ENCODE peak calls at places on chromosome 10, in nine cellular contexts. P is GM23338, I is fibroblast of pulmonary artery, E is stomach, T is lung, R is GM12865, K is cardiac muscle cell, S is heart left ventricle, Q is PC-3. Y is an unnamed sample.

GRCh38 chr10:52696232-52696631 is 76.4 kb downstream of the MBL2 start:
- DNase-seq in I (no peak), R (no peak), P (no peak), Q (no peak), T (no peak), E (no peak), K (no peak), S (no peak), Y (no peak)

GRCh38 chr10:87550741-87551140 is 46.0 kb downstream of the MINPP1 start:
- DNase-seq in I (peak), Q (no peak), E (no peak), R (no peak), P (peak), S (no peak), T (no peak), K (peak), Y (no peak)

GRCh38 chr10:118948784-118949183 is 80.7 kb upstream of the NANOS1 start:
- DNase-seq in E (no peak), P (no peak), Q (no peak), K (no peak), S (no peak), I (no peak), R (no peak), T (peak), Y (no peak)

GRCh38 chr10:126066491-126066890 is 170.1 kb downstream of the FANK1 start:
- DNase-seq in Q (peak), E (no peak), T (no peak), K (no peak), I (no peak), R (no peak), S (no peak), P (no peak), Y (no peak)

GRCh38 chr10:86899670-86900276 is 57.6 kb downstream of the MMRN2 start:
- DNase-seq in Q (peak), P (peak), R (peak), I (peak), E (peak), T (peak), S (peak), K (peak), Y (peak)

GRCh38 chr10:100847440-100847839 is 65.3 kb upstream of the SLF2 start:
- DNase-seq in Q (peak), E (no peak), T (no peak), P (no peak), S (no peak), R (no peak), I (peak), K (no peak), Y (peak)

GRCh38 chr10:12252882-12253546 is 57.0 kb downstream of the CDC123 start:
- DNase-seq in I (no peak), E (no peak), K (no peak), R (peak), S (no peak), T (no peak), Q (peak), P (peak), Y (peak)

GRCh38 chr10:23404461-23404980 is 34.4 kb upstream of the OTUD1 start:
- DNase-seq in I (no peak), E (no peak), Q (no peak), S (no peak), R (no peak), K (no peak), P (no peak), T (no peak), Y (peak)

GRCh38 chr10:133415752-133416151 is 8.7 kb downstream of the SPRN start:
- DNase-seq in Q (no peak), E (no peak), P (no peak), I (no peak), K (no peak), R (no peak), T (no peak), S (no peak), Y (no peak)

GRCh38 chr10:126147866-126148578 is 240.3 kb downstream of the ADAM12 start:
- DNase-seq in Q (no peak), P (no peak), I (peak), T (no peak), S (no peak), E (no peak), K (peak), R (no peak), Y (peak)

GRCh38 chr10:133457100-133457841 is 3.5 kb downstream of the SCART1 start:
- DNase-seq in E (peak), S (no peak), Q (no peak), K (no peak), R (no peak), T (peak), P (no peak), I (no peak), Y (no peak)

GRCh38 chr10:9762966-9763656 is 1254.6 kb upstream of the CELF2 start:
- DNase-seq in E (no peak), T (no peak), S (no peak), R (no peak), Q (no peak), I (peak), K (peak), P (no peak), Y (peak)

GRCh38 chr10:9766762-9767161 is 1250.9 kb upstream of the CELF2 start:
- DNase-seq in P (peak), K (no peak), S (no peak), R (no peak), Q (no peak), I (no peak), E (no peak), T (no peak), Y (no peak)
- TF ChIP-seq CTCF in P (peak), K (peak), S (no peak), R (no peak), Q (no peak), I (peak), E (no peak), T (no peak), Y (no peak)

DNA sequence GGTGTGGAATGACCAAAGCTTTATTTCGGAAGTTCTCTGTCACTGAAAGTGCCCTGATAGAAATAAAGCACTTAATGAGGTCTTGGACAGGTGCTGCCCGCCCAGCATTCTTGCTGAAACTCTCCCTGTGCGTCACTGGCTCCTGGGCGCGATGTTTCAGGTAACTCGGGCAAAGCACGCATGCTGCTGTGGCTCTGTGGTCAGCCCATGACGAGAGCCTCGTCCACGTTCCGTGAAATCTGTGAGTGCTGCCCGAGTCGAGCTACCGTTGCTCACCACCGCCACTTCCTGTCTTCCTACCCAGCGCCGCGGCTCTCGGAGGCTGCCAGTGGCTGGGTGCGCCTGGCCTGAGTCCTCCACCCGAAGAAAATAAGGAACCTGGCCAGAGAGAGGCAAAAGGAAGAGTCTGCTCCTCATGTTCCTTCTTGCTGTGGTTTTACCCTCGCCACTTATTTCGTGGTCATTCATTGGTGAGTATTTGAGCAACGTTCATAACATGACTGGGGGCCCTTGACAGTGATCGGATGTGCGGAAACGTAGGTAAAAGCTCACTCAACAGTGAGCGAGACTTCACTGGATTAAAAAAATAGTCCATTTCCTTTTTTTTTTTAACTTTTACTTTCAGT is 95.5 kb downstream of the MAP3K8 start:
- DNase-seq in Q (no peak), T (peak), S (peak), P (peak), K (no peak), I (no peak), R (peak), E (peak), Y (no peak)
- H3K4me3 ChIP-seq in Q (no peak), T (no peak), S (peak), P (no peak), K (no peak), I (no peak), R (peak), E (no peak), Y (no peak)

GRCh38 chr10:83045731-83046130 is 1093.6 kb upstream of the GHITM start:
- DNase-seq in R (no peak), E (no peak), S (no peak), Q (no peak), T (no peak), K (no peak), P (no peak), I (no peak), Y (no peak)

DNA sequence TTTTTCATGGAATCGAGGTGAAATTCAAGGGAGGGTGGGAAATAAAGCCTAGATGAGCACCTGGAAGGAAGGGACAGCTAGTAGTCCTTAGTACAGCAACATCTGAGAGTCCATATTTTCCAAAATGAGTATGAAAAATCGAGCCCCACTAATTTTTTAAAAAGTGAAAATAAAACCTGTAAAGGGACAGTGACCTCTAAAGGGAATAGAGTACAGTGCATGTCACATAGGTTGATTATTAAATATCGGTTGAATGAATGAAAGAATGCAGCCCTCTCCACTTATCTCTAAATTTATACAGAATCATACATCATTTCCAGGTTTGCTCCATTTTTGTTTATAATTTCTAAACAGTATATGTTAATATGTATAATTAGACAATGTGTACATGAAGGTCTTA is 1088.5 kb upstream of the GHITM start:
- DNase-seq in Q (no peak), K (no peak), I (no peak), S (no peak), E (no peak), R (no peak), P (no peak), T (no peak), Y (no peak)
- TF ChIP-seq CTCF in Q (no peak), K (no peak), I (no peak), S (no peak), E (no peak), R (no peak), P (no peak), T (no peak), Y (no peak)

GRCh38 chr10:75403144-75404022 is 1.8 kb upstream of the ZNF503 start:
- DNase-seq in E (peak), S (peak), K (no peak), T (peak), P (peak), I (no peak), Q (peak), R (no peak), Y (peak)
- H3K4me3 ChIP-seq in E (peak), S (peak), K (peak), T (peak), P (peak), I (peak), Q (peak), R (peak), Y (peak)

DNA sequence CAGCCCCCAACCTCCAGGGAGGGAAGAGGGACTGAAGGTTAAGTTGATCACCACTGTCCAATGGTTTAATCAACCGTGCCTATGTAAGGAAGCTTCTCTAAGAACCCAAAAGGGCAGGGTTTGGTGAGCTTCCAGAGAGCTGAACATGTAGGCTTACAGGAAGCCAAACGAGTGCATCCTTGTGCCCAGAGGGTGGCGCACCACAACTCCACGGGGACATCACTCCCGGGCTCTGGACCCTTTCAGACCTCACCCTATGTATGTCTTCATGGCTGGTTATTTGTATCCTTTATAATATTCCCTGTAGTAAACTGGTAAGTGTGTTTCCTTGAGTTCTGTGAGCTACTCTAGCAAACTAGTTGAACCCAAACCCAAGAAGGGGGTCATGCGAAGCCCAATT is 11.5 kb upstream of the NFKB2 start:
- DNase-seq in K (peak), Q (no peak), P (peak), S (no peak), T (no peak), E (no peak), I (peak), R (no peak), Y (no peak)
- TF ChIP-seq CTCF in K (peak), Q (peak), P (peak), S (no peak), T (no peak), E (no peak), I (peak), R (peak), Y (peak)

DNA sequence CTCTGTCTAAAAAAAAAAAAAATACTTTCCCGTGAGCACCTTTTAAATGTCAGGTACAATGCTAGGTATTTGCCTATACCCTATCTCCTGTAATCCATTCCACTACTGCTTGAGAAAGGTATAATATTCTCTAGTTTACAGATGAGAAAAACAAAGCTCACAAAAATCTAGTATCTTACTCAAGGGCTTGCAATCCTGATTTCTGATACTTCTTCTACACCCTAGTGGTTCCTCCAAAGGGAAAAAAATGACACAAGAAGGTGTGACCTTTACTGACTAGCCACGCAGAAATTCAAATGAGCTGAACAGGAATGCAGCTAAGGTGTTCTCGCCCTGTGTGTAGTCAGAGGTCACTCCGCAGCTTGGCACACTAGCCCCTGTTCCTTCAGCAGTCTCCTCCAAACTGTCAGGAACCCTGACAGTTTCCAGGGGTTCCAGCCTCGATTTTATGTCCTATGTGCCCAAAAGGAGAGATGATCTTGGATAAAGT is 59.5 kb upstream of the TM9SF3 start:
- DNase-seq in E (no peak), T (no peak), P (no peak), K (no peak), I (no peak), S (no peak), R (no peak), Q (no peak), Y (no peak)
- H3K4me3 ChIP-seq in E (no peak), T (no peak), P (no peak), K (no peak), I (no peak), S (no peak), R (no peak), Q (no peak), Y (no peak)

DNA sequence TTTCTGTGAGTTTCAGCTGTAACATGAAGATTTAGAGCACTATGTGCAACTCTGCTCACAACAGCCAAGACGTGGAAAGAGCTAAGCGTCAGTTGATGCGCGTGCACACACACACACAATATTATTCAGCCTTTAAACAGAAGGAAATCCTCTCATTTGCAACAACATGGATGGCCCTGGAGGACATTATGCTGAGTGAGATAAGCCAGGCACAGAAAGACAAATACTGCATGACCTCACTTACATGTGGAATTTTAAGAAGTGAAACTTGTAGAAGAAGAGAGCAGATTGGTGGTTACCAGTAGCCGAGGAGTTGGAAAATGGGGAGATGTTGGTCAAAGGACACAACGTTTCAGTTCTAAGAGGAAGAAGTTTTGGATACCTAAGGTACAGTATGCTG is 82.9 kb upstream of the FRMD4A start:
- DNase-seq in S (no peak), Q (no peak), R (no peak), E (no peak), T (no peak), P (no peak), K (no peak), I (no peak), Y (no peak)
- TF ChIP-seq CTCF in S (no peak), Q (no peak), R (no peak), E (no peak), T (no peak), P (no peak), K (no peak), I (no peak), Y (no peak)

DNA sequence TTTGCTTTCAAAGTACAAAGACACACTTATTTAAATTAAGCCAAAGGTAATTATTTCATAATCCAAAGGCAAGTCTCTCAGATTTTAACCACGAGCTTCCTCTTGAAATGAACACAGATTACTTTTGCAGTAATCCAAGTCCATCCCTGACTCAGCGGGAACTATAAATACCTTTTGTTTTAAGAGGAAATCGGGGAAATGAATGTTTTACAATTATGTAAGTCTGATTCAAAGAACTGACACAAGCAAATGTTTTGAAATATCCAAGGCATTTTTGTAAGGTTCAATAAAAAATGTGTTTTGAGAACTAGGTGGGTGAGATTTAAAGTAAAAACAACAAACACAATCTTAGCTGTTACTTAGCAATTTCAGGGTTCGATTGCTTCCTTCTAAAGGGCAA is 179.8 kb upstream of the ASAH2 start:
- DNase-seq in E (no peak), Q (peak), R (no peak), K (peak), S (no peak), I (peak), T (no peak), P (no peak), Y (peak)
- H3K4me3 ChIP-seq in E (no peak), Q (no peak), R (peak), K (no peak), S (peak), I (no peak), T (no peak), P (no peak), Y (peak)

Y was measured in AG10803.